ENCODE peak calls at places on chromosomes 4 and X, in nine cellular contexts. P, X, Y, D, W, C, J, K and M are unnamed samples.

GRCh38 chrX:125203379-125203736 is 116.3 kb upstream of the TEX13C start:
- DNase-seq in P (no peak), X (no peak), Y (peak), D (no peak), W (no peak), C (peak), J (no peak), K (peak), M (no peak)

GRCh38 chr4:78951862-78952472 is 12.7 kb upstream of the PAQR3 start:
- DNase-seq in P (no peak), X (no peak), Y (no peak), D (peak), W (peak), C (peak), J (no peak), K (peak), M (no peak)

GRCh38 chrX:111483140-111483539 is 28.3 kb upstream of the SERTM2 start:
- DNase-seq in P (no peak), X (no peak), Y (no peak), D (no peak), W (no peak), C (no peak), J (no peak), K (no peak), M (no peak)

GRCh38 chrX:123336666-123337065 is 152.6 kb downstream of the GRIA3 start:
- DNase-seq in P (no peak), X (no peak), Y (no peak), D (no peak), W (no peak), C (no peak), J (no peak), K (no peak), M (no peak)

GRCh38 chr4:14022428-14022827 is 394.9 kb upstream of the BOD1L1 start:
- DNase-seq in P (no peak), X (peak), Y (no peak), D (no peak), W (peak), C (peak), J (no peak), K (no peak), M (no peak)

GRCh38 chr4:10582059-10582686 is 102.4 kb downstream of the CLNK start:
- DNase-seq in P (peak), X (no peak), Y (peak), D (no peak), W (peak), C (peak), J (no peak), K (peak), M (no peak)

GRCh38 chr4:24770111-24770584 is 25.2 kb upstream of the SOD3 start:
- DNase-seq in P (no peak), X (peak), Y (peak), D (no peak), W (peak), C (peak), J (no peak), K (peak), M (peak)

GRCh38 chr4:88775026-88775425 is 77.4 kb upstream of the NAP1L5 start:
- DNase-seq in P (no peak), X (no peak), Y (no peak), D (no peak), W (no peak), C (no peak), J (no peak), K (no peak), M (no peak)

GRCh38 chr4:46949822-46950221 is 40.8 kb upstream of the COX7B2 start:
- DNase-seq in P (no peak), X (no peak), Y (no peak), D (no peak), W (no peak), C (no peak), J (no peak), K (no peak), M (no peak)

GRCh38 chr4:64538219-64538618 is 129.0 kb upstream of the TECRL start:
- DNase-seq in P (no peak), X (no peak), Y (peak), D (no peak), W (no peak), C (peak), J (no peak), K (peak), M (no peak)

GRCh38 chr4:145840162-145840768 is 98.4 kb downstream of the ZNF827 start:
- DNase-seq in P (no peak), X (no peak), Y (no peak), D (no peak), W (peak), C (peak), J (no peak), K (peak), M (no peak)

GRCh38 chrX:107711521-107712041 is 64.0 kb downstream of the TSC22D3 start:
- DNase-seq in P (no peak), X (no peak), Y (peak), D (peak), W (no peak), C (no peak), J (no peak), K (no peak), M (no peak)

GRCh38 chr4:107931775-107932321 is 499 bp downstream of the CYP2U1 start:
- DNase-seq in P (no peak), X (no peak), Y (no peak), D (no peak), W (no peak), C (no peak), J (peak), K (peak), M (no peak)

GRCh38 chr4:24913099-24913445 is 230 bp upstream of the CCDC149 start:
- DNase-seq in P (no peak), X (no peak), Y (no peak), D (no peak), W (peak), C (peak), J (no peak), K (no peak), M (no peak)

GRCh38 chrX:29948653-29949052 is 266.7 kb upstream of the MAGEB2 start:
- DNase-seq in P (no peak), X (no peak), Y (no peak), D (no peak), W (peak), C (peak), J (no peak), K (no peak), M (no peak)

GRCh38 chr4:159689526-159689925 is 586.6 kb downstream of the RAPGEF2 start:
- DNase-seq in P (no peak), X (no peak), Y (no peak), D (no peak), W (no peak), C (no peak), J (no peak), K (no peak), M (no peak)

GRCh38 chr4:15202481-15202880 is 200.2 kb downstream of the CPEB2 start:
- DNase-seq in P (no peak), X (no peak), Y (no peak), D (no peak), W (no peak), C (no peak), J (no peak), K (no peak), M (no peak)

GRCh38 chrX:88560673-88561330 is 186.2 kb upstream of the CPXCR1 start:
- DNase-seq in P (no peak), X (no peak), Y (no peak), D (no peak), W (no peak), C (no peak), J (no peak), K (no peak), M (no peak)

GRCh38 chrX:28549839-28550238 is 37.4 kb upstream of the IL1RAPL1 start:
- DNase-seq in P (no peak), X (no peak), Y (no peak), D (no peak), W (no peak), C (no peak), J (no peak), K (no peak), M (no peak)

GRCh38 chr4:169103966-169104412 is 93.9 kb upstream of the CBR4 start:
- DNase-seq in P (no peak), X (no peak), Y (peak), D (no peak), W (peak), C (no peak), J (no peak), K (peak), M (no peak)

GRCh38 chrX:43836435-43837184 is 45.6 kb downstream of the MAOB start:
- DNase-seq in P (no peak), X (no peak), Y (no peak), D (peak), W (peak), C (peak), J (no peak), K (peak), M (no peak)

GRCh38 chrX:18099745-18100144 is 120.9 kb downstream of the BEND2 start:
- DNase-seq in P (no peak), X (no peak), Y (no peak), D (no peak), W (peak), C (no peak), J (no peak), K (no peak), M (no peak)

GRCh38 chr4:87087015-87087920 is 133.2 kb downstream of the KLHL8 start:
- DNase-seq in P (no peak), X (no peak), Y (no peak), D (no peak), W (no peak), C (no peak), J (no peak), K (no peak), M (no peak)

GRCh38 chrX:103919336-103919682 is 43.1 kb upstream of the TMSB15B start:
- DNase-seq in P (peak), X (no peak), Y (no peak), D (peak), W (peak), C (peak), J (no peak), K (peak), M (no peak)

GRCh38 chr4:36712013-36712412 is 430.6 kb downstream of the DTHD1 start:
- DNase-seq in P (no peak), X (no peak), Y (no peak), D (no peak), W (no peak), C (peak), J (no peak), K (no peak), M (no peak)

GRCh38 chr4:96092151-96092705 is 252.3 kb downstream of the PDHA2 start:
- DNase-seq in P (no peak), X (no peak), Y (no peak), D (no peak), W (no peak), C (no peak), J (no peak), K (no peak), M (no peak)

GRCh38 chrX:10054396-10054795 is 87.2 kb downstream of the CLDN34 start:
- DNase-seq in P (no peak), X (no peak), Y (no peak), D (no peak), W (no peak), C (no peak), J (no peak), K (no peak), M (no peak)

GRCh38 chr4:185559913-185560281 is 24.6 kb upstream of the PDLIM3 start:
- DNase-seq in P (no peak), X (peak), Y (peak), D (no peak), W (peak), C (peak), J (no peak), K (peak), M (peak)

GRCh38 chr4:9923195-9923812 is 98.0 kb downstream of the SLC2A9 start:
- DNase-seq in P (no peak), X (no peak), Y (no peak), D (no peak), W (no peak), C (no peak), J (no peak), K (no peak), M (no peak)

GRCh38 chr4:39568805-39569204 is 41.6 kb upstream of the UGDH start:
- DNase-seq in P (no peak), X (no peak), Y (no peak), D (no peak), W (no peak), C (no peak), J (no peak), K (no peak), M (no peak)

GRCh38 chr4:74873545-74874295 is 59.2 kb upstream of the PARM1 start:
- DNase-seq in P (peak), X (no peak), Y (peak), D (no peak), W (no peak), C (no peak), J (no peak), K (no peak), M (no peak)

GRCh38 chr4:54659213-54660144 is 1.7 kb downstream of the KIT start:
- DNase-seq in P (no peak), X (no peak), Y (peak), D (no peak), W (peak), C (no peak), J (no peak), K (no peak), M (no peak)

GRCh38 chr4:14168919-14169318 is 541.4 kb upstream of the BOD1L1 start:
- DNase-seq in P (peak), X (peak), Y (no peak), D (no peak), W (peak), C (peak), J (no peak), K (peak), M (no peak)

GRCh38 chr4:149029056-149029651 is 586.9 kb upstream of the NR3C2 start:
- DNase-seq in P (peak), X (no peak), Y (no peak), D (no peak), W (no peak), C (no peak), J (no peak), K (no peak), M (no peak)

GRCh38 chr4:94532016-94532789 is 80.5 kb downstream of the PDLIM5 start:
- DNase-seq in P (peak), X (no peak), Y (no peak), D (no peak), W (peak), C (peak), J (no peak), K (no peak), M (no peak)

GRCh38 chr4:183404016-183404415 is 40.4 kb upstream of the CDKN2AIP start:
- DNase-seq in P (no peak), X (no peak), Y (no peak), D (no peak), W (no peak), C (no peak), J (no peak), K (no peak), M (no peak)

GRCh38 chrX:123920065-123920785 is 41.3 kb upstream of the STAG2 start:
- DNase-seq in P (no peak), X (peak), Y (no peak), D (no peak), W (peak), C (peak), J (no peak), K (no peak), M (no peak)

GRCh38 chr4:42280327-42281095 is 116.8 kb upstream of the SHISA3 start:
- DNase-seq in P (no peak), X (no peak), Y (peak), D (no peak), W (peak), C (peak), J (no peak), K (peak), M (no peak)